ENCODE peak calls at places on chromosomes 16 and 17, in ten cellular contexts. V is stomach, Z is lower leg skin, X is uterus, S is heart left ventricle, I is testis, L is spleen, Y is breast epithelium, G is A549, N is sigmoid colon. W is an unnamed sample.

GRCh38 chr17:8673621-8674020 is 43.1 kb upstream of the MYH10 start:
- DNase-seq in V (no peak), Z (no peak), X (peak), S (peak), I (no peak), L (no peak), Y (no peak), G (no peak), N (no peak), W (no peak)

GRCh38 chr16:9008335-9009260 is 44.9 kb upstream of the USP7 start:
- DNase-seq in V (peak), Z (peak), X (peak), S (peak), I (peak), L (peak), Y (peak), G (peak), N (peak), W (peak)

GRCh38 chr16:49855280-49855821 is 561 bp downstream of the ZNF423 start:
- DNase-seq in V (peak), Z (peak), X (peak), S (peak), I (peak), L (peak), Y (peak), G (peak), N (peak), W (peak)

GRCh38 chr16:85146922-85147651 is 34.8 kb upstream of the CIBAR2 start:
- DNase-seq in V (no peak), Z (no peak), X (no peak), S (no peak), I (peak), L (no peak), Y (no peak), G (no peak), N (no peak), W (no peak)

GRCh38 chr17:40303009-40303657 is 5.8 kb upstream of the RARA start:
- DNase-seq in V (peak), Z (no peak), X (peak), S (no peak), I (peak), L (no peak), Y (no peak), G (peak), N (no peak), W (no peak)

GRCh38 chr16:30356401-30357084 is 1.4 kb upstream of the CD2BP2 start:
- DNase-seq in V (no peak), Z (no peak), X (peak), S (no peak), I (no peak), L (peak), Y (no peak), G (no peak), N (no peak), W (no peak)

GRCh38 chr16:47017636-47018035 is 44.2 kb upstream of the DNAJA2 start:
- DNase-seq in V (no peak), Z (no peak), X (no peak), S (no peak), I (no peak), L (no peak), Y (no peak), G (no peak), N (no peak), W (no peak)

GRCh38 chr17:45931677-45932076 is 37.3 kb downstream of the MAPT start:
- DNase-seq in V (no peak), Z (no peak), X (no peak), S (no peak), I (no peak), L (no peak), Y (no peak), G (no peak), N (no peak), W (no peak)

GRCh38 chr17:61389670-61390478 is 9.8 kb upstream of the TBX2 start:
- DNase-seq in V (peak), Z (no peak), X (peak), S (no peak), I (no peak), L (peak), Y (no peak), G (peak), N (no peak), W (no peak)

GRCh38 chr16:67560827-67561342 is 1.4 kb upstream of the CTCF start:
- DNase-seq in V (no peak), Z (no peak), X (no peak), S (no peak), I (no peak), L (peak), Y (no peak), G (no peak), N (peak), W (no peak)

GRCh38 chr17:18850679-18851078 is 7.3 kb upstream of the PRPSAP2 start:
- DNase-seq in V (no peak), Z (no peak), X (no peak), S (no peak), I (no peak), L (no peak), Y (no peak), G (no peak), N (no peak), W (no peak)

GRCh38 chr17:933168-934083 is 46.1 kb downstream of the NXN start:
- DNase-seq in V (peak), Z (no peak), X (peak), S (no peak), I (peak), L (no peak), Y (peak), G (peak), N (no peak), W (peak)

GRCh38 chr17:58960068-58960467 is 146.6 kb downstream of the TRIM37 start:
- DNase-seq in V (no peak), Z (no peak), X (no peak), S (no peak), I (peak), L (no peak), Y (no peak), G (peak), N (no peak), W (peak)

GRCh38 chr17:37358830-37359681 is 16.7 kb upstream of the C17orf78 start:
- DNase-seq in V (peak), Z (peak), X (peak), S (peak), I (peak), L (peak), Y (peak), G (peak), N (peak), W (peak)
- TF ChIP-seq POLR2A in V (no peak), Z (no peak), X (peak), S (no peak), I (no peak), L (peak), Y (no peak), G (peak), N (peak), W (peak)

GRCh38 chr17:68458260-68459029 is 1.1 kb upstream of the WIPI1 start:
- DNase-seq in V (no peak), Z (no peak), X (no peak), S (no peak), I (no peak), L (no peak), Y (no peak), G (no peak), N (no peak), W (no peak)

GRCh38 chr17:68457539-68458259 is 403 bp upstream of the WIPI1 start:
- DNase-seq in V (peak), Z (peak), X (peak), S (peak), I (peak), L (peak), Y (peak), G (peak), N (peak), W (peak)

GRCh38 chr17:68457168-68457538 is at the start of gene WIPI1:
- DNase-seq in V (no peak), Z (no peak), X (peak), S (no peak), I (peak), L (peak), Y (peak), G (peak), N (peak), W (no peak)

GRCh38 chr17:68455756-68456528 is 1.4 kb downstream of the WIPI1 start:
- DNase-seq in V (peak), Z (no peak), X (peak), S (peak), I (no peak), L (no peak), Y (peak), G (peak), N (no peak), W (peak)

DNA sequence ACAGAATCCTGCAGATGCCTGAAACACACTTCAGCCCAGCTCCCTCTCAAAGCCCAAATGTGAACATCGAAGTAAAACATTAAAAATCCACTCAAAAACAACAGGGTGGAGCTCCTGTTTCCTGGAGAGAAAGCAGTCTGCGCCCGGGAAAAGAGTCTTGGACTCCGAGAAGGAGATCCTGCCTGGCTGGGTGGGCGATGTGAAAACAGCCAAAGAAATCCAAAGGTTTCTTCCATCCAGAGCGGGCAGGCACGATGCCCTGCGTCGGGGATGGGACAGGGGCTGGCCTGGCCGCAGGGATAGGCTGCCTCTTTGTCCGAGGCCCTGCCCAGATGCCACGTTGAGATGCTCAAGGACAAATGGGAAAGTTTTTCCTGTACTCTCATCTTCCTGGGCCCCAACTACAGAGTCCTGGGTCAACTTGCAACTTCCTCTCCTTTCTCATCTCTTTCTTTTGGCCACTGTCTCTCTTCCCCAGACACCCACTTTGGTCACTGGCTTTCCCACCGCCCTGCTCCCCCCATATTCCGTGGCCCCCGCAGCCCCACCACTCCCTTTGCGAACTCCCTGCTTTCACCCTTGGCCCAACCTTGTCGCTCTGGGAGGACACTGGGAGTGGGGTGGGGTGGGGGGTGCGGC is 648 bp downstream of the WIPI1 start:
- DNase-seq in V (peak), Z (peak), X (peak), S (peak), I (peak), L (peak), Y (peak), G (peak), N (peak), W (peak)
- TF ChIP-seq POLR2A in V (no peak), Z (no peak), X (no peak), S (peak), I (no peak), L (no peak), Y (no peak), G (no peak), N (peak), W (no peak)

GRCh38 chr17:56436142-56436541 is 157.4 kb upstream of the NOG start:
- DNase-seq in V (no peak), Z (no peak), X (no peak), S (no peak), I (no peak), L (no peak), Y (no peak), G (no peak), N (no peak), W (no peak)

GRCh38 chr17:56432443-56432842 is 161.1 kb upstream of the NOG start:
- DNase-seq in V (no peak), Z (no peak), X (no peak), S (no peak), I (no peak), L (no peak), Y (no peak), G (no peak), N (no peak), W (no peak)

GRCh38 chr17:56431736-56432135 is 161.8 kb upstream of the NOG start:
- DNase-seq in V (no peak), Z (no peak), X (no peak), S (no peak), I (no peak), L (no peak), Y (no peak), G (no peak), N (no peak), W (no peak)

GRCh38 chr17:56440391-56440790 is 153.1 kb upstream of the NOG start:
- DNase-seq in V (no peak), Z (no peak), X (no peak), S (no peak), I (no peak), L (no peak), Y (no peak), G (peak), N (no peak), W (no peak)

DNA sequence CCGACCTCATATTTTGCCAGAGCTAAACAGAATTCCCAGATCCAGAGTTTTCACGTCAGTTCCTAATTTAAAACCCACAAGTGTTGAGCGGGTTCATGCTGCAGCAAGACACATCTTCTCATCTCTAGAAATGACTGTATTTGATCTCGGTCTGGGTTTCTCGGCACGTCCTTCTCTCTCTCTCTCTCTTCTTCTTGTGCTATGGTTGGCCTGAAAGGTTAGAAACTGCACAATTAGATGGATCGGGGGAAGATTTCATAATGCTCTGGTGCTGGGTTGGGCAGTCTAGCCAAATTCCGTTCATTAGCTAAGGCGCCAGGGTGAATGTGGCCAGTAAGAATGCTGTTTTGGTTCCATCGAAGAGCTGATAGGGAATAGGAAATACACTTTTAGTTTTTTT is 158.9 kb upstream of the NOG start:
- DNase-seq in V (no peak), Z (no peak), X (no peak), S (no peak), I (no peak), L (no peak), Y (no peak), G (no peak), N (no peak), W (no peak)
- TF ChIP-seq POLR2A in V (no peak), Z (no peak), X (no peak), S (no peak), I (no peak), L (no peak), Y (no peak), G (no peak), N (no peak), W (no peak)

DNA sequence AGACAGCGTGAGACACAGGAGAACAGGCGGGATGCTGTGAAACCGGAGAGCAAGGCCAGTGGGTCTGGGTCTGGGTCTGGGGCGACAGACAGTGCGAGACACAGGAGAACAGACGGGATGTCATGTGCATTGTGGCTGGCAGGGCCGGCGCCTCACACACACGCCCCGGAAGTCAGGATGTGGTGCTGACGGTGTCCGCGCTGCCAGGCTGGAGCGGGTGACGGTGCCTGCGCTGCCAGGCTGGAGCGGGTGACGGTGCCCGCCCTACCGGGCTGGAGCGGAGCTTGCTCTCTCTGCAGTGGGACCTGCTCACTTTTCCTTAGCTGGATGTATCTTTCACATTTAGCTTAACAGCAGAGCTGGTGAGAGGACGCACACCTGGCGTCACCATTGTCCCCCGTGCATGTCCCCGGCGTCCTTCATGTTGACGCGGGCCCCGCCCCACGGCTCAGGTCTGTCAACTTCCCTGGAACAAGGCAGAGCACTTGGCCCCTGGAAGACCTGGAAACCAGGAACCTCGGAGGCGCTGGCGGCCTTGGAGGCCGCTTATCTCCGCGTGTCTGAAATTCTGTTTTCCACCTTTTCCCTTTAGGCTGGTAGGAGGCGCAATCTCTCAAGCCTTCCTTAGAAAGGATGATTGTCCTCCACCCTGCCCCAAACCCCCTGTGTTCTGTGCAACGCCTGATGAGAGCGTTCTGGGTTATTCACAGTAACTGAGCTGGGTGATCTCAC is 43.1 kb upstream of the ZNF750 start:
- DNase-seq in V (peak), Z (no peak), X (no peak), S (peak), I (no peak), L (peak), Y (peak), G (no peak), N (no peak), W (no peak)
- TF ChIP-seq POLR2A in V (peak), Z (no peak), X (no peak), S (no peak), I (no peak), L (no peak), Y (no peak), G (no peak), N (no peak), W (no peak)

GRCh38 chr17:78979780-78980623 is at the start of gene LGALS3BP:
- DNase-seq in V (peak), Z (no peak), X (peak), S (peak), I (peak), L (no peak), Y (peak), G (peak), N (peak), W (peak)
- TF ChIP-seq POLR2A in V (no peak), Z (no peak), X (no peak), S (no peak), I (no peak), L (no peak), Y (no peak), G (no peak), N (peak), W (peak)

GRCh38 chr16:48383877-48384304 is 1.3 kb downstream of the SIAH1 start:
- DNase-seq in V (no peak), Z (no peak), X (no peak), S (no peak), I (peak), L (no peak), Y (no peak), G (peak), N (no peak), W (no peak)
- TF ChIP-seq POLR2A in V (no peak), Z (no peak), X (no peak), S (no peak), I (no peak), L (no peak), Y (no peak), G (no peak), N (no peak), W (no peak)

GRCh38 chr17:50560185-50560824 is at the start of gene CACNA1G:
- DNase-seq in V (peak), Z (peak), X (peak), S (peak), I (peak), L (peak), Y (peak), G (peak), N (peak), W (peak)
- TF ChIP-seq POLR2A in V (no peak), Z (no peak), X (peak), S (no peak), I (no peak), L (no peak), Y (no peak), G (peak), N (no peak), W (no peak)

GRCh38 chr16:88768041-88768876 is 16.8 kb downstream of the PIEZO1 start:
- DNase-seq in V (no peak), Z (no peak), X (peak), S (peak), I (no peak), L (no peak), Y (peak), G (no peak), N (peak), W (no peak)

GRCh38 chr16:88767546-88767945 is 17.5 kb downstream of the PIEZO1 start:
- DNase-seq in V (no peak), Z (no peak), X (no peak), S (no peak), I (no peak), L (no peak), Y (no peak), G (no peak), N (no peak), W (no peak)

GRCh38 chr16:88771294-88771772 is 13.7 kb downstream of the PIEZO1 start:
- DNase-seq in V (no peak), Z (no peak), X (no peak), S (no peak), I (no peak), L (no peak), Y (no peak), G (no peak), N (no peak), W (no peak)

GRCh38 chr16:88770459-88771293 is 14.3 kb downstream of the PIEZO1 start:
- DNase-seq in V (peak), Z (no peak), X (peak), S (peak), I (no peak), L (peak), Y (peak), G (peak), N (peak), W (peak)

DNA sequence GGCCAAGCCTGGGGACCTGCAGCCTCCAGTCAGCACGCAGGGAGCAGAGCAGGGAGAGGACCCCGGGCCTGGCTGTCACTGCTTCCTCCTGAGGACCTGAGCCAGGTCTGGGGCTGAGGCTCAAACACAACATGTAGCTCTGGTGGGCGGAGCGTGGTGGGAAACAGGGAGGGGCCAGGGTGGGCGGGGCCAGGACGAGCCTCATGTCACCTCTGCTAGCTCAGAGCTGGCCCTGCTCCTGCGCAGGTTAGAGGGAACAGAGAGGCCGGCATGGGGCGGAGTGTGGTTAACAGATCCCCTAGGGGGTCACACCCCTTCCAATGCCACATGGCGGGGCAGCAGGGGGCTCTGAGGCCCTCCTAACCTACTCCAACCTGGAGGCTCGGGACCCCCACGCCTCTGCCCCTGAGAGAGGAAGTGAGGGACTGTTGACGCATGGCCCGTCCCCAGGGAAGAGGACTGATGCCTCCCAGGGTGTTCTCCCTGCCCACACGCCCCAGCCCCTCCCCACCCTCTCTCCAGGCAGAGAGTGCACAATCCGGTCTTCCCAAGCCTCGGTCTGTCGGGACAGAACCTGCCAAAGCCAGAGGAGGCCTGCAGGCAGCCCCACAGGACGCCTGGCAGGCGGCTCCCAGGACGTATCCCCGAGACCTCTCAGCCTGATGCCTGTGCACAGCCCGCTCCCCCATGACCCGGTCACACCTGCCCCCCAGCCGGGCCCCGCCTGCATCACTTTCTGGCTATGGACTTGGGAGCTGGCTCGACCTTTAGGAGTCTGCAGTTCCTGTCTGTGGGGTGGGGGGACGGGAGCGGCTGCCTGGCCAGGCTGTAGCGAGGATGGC is 15.2 kb downstream of the PIEZO1 start:
- DNase-seq in V (no peak), Z (no peak), X (no peak), S (no peak), I (no peak), L (no peak), Y (peak), G (peak), N (no peak), W (no peak)
- TF ChIP-seq POLR2A in V (no peak), Z (no peak), X (no peak), S (no peak), I (no peak), L (no peak), Y (no peak), G (no peak), N (no peak), W (no peak)